ENCODE peak calls at places on chromosomes 12 and 14, in five cellular contexts. One of them, this sample, is unnamed.

GRCh38 chr12:56129210-56129691 is 1.2 kb downstream of the ESYT1 start:
- DNase-seq in WTC11: peak
- DNase-seq in HepG2: no peak
- DNase-seq in K562: peak
- DNase-seq in GM12878: no peak
- DNase-seq in this sample: no peak

GRCh38 chr12:106681210-106681609 is 93.3 kb upstream of the RIC8B start:
- DNase-seq in WTC11: no peak
- DNase-seq in HepG2: no peak
- DNase-seq in K562: no peak
- DNase-seq in GM12878: no peak
- DNase-seq in this sample: no peak

GRCh38 chr12:79934309-79935020 is 432 bp downstream of the PPP1R12A start:
- DNase-seq in WTC11: peak
- DNase-seq in HepG2: peak
- DNase-seq in K562: peak
- DNase-seq in GM12878: no peak
- DNase-seq in this sample: no peak

GRCh38 chr14:71243697-71244096 is 336.4 kb downstream of the PCNX1 start:
- DNase-seq in WTC11: no peak
- DNase-seq in HepG2: no peak
- DNase-seq in K562: no peak
- DNase-seq in GM12878: no peak
- DNase-seq in this sample: no peak

GRCh38 chr14:31414190-31414833 is 6.0 kb downstream of the HEATR5A start:
- DNase-seq in WTC11: no peak
- DNase-seq in HepG2: peak
- DNase-seq in K562: no peak
- DNase-seq in GM12878: no peak
- DNase-seq in this sample: no peak

GRCh38 chr14:75711134-75711795 is 50.2 kb downstream of the TTLL5 start:
- DNase-seq in WTC11: peak
- DNase-seq in HepG2: peak
- DNase-seq in K562: peak
- DNase-seq in GM12878: no peak
- DNase-seq in this sample: peak

GRCh38 chr12:91074068-91074819 is 16.4 kb upstream of the KERA start:
- DNase-seq in WTC11: no peak
- DNase-seq in HepG2: no peak
- DNase-seq in K562: no peak
- DNase-seq in GM12878: no peak
- DNase-seq in this sample: no peak

GRCh38 chr14:93173943-93174395 is 10.7 kb downstream of the MOAP1 start:
- DNase-seq in WTC11: no peak
- DNase-seq in HepG2: no peak
- DNase-seq in K562: peak
- DNase-seq in GM12878: no peak
- DNase-seq in this sample: no peak

GRCh38 chr12:12534134-12534866 is 28.4 kb downstream of the DUSP16 start:
- DNase-seq in WTC11: no peak
- DNase-seq in HepG2: peak
- DNase-seq in K562: no peak
- DNase-seq in GM12878: no peak
- DNase-seq in this sample: no peak

GRCh38 chr12:109951751-109952150 is 44.4 kb downstream of the GIT2 start:
- DNase-seq in WTC11: no peak
- DNase-seq in HepG2: no peak
- DNase-seq in K562: no peak
- DNase-seq in GM12878: no peak
- DNase-seq in this sample: peak

GRCh38 chr12:26100966-26101744 is 23.7 kb downstream of the BHLHE41 start:
- DNase-seq in WTC11: no peak
- DNase-seq in HepG2: no peak
- DNase-seq in K562: no peak
- DNase-seq in GM12878: no peak
- DNase-seq in this sample: no peak

GRCh38 chr12:47868552-47869031 is 36.2 kb downstream of the VDR start:
- DNase-seq in WTC11: no peak
- DNase-seq in HepG2: no peak
- DNase-seq in K562: no peak
- DNase-seq in GM12878: peak
- DNase-seq in this sample: no peak

GRCh38 chr14:100828448-100828834 is 2.5 kb downstream of the MEG3 start:
- DNase-seq in WTC11: no peak
- DNase-seq in HepG2: no peak
- DNase-seq in K562: no peak
- DNase-seq in GM12878: no peak
- DNase-seq in this sample: no peak

GRCh38 chr14:72177246-72177645 is 245.0 kb downstream of the RGS6 start:
- DNase-seq in WTC11: no peak
- DNase-seq in HepG2: no peak
- DNase-seq in K562: no peak
- DNase-seq in GM12878: no peak
- DNase-seq in this sample: no peak

GRCh38 chr12:2054091-2055018 is 1.6 kb downstream of the CACNA1C start:
- DNase-seq in WTC11: no peak
- DNase-seq in HepG2: no peak
- DNase-seq in K562: no peak
- DNase-seq in GM12878: no peak
- DNase-seq in this sample: no peak

GRCh38 chr12:34107781-34108404 is 85.6 kb downstream of the ALG10 start:
- DNase-seq in WTC11: no peak
- DNase-seq in HepG2: no peak
- DNase-seq in K562: no peak
- DNase-seq in GM12878: no peak
- DNase-seq in this sample: no peak

GRCh38 chr14:49876563-49877127 is 16.2 kb upstream of the ARF6 start:
- DNase-seq in WTC11: no peak
- DNase-seq in HepG2: no peak
- DNase-seq in K562: no peak
- DNase-seq in GM12878: no peak
- DNase-seq in this sample: no peak

GRCh38 chr12:49511410-49511809 is 27.4 kb upstream of the KCNH3 start:
- DNase-seq in WTC11: no peak
- DNase-seq in HepG2: peak
- DNase-seq in K562: no peak
- DNase-seq in GM12878: no peak
- DNase-seq in this sample: no peak

GRCh38 chr12:103505371-103506236 is 9.8 kb upstream of the C12orf42 start:
- DNase-seq in WTC11: no peak
- DNase-seq in HepG2: no peak
- DNase-seq in K562: no peak
- DNase-seq in GM12878: peak
- DNase-seq in this sample: no peak

GRCh38 chr12:100186071-100186470 is 14.5 kb upstream of the ACTR6 start:
- DNase-seq in WTC11: no peak
- DNase-seq in HepG2: no peak
- DNase-seq in K562: no peak
- DNase-seq in GM12878: no peak
- DNase-seq in this sample: no peak

GRCh38 chr12:49776413-49776812 is 35.1 kb downstream of the TMBIM6 start:
- DNase-seq in WTC11: peak
- DNase-seq in HepG2: peak
- DNase-seq in K562: peak
- DNase-seq in GM12878: no peak
- DNase-seq in this sample: peak

GRCh38 chr14:33617154-33617553 is 333.7 kb downstream of the EGLN3 start:
- DNase-seq in WTC11: no peak
- DNase-seq in HepG2: no peak
- DNase-seq in K562: no peak
- DNase-seq in GM12878: no peak
- DNase-seq in this sample: no peak

GRCh38 chr12:57852195-57852594 is 5.7 kb upstream of the CTDSP2 start:
- DNase-seq in WTC11: no peak
- DNase-seq in HepG2: no peak
- DNase-seq in K562: no peak
- DNase-seq in GM12878: no peak
- DNase-seq in this sample: no peak

GRCh38 chr12:129887047-129887568 is 16.7 kb downstream of the TMEM132D start:
- DNase-seq in WTC11: no peak
- DNase-seq in HepG2: no peak
- DNase-seq in K562: no peak
- DNase-seq in GM12878: no peak
- DNase-seq in this sample: no peak

GRCh38 chr14:91349481-91350074 is 68.0 kb downstream of the CCDC88C start:
- DNase-seq in WTC11: no peak
- DNase-seq in HepG2: no peak
- DNase-seq in K562: no peak
- DNase-seq in GM12878: peak
- DNase-seq in this sample: no peak

GRCh38 chr12:27015730-27016076 is 1.5 kb upstream of the TM7SF3 start:
- DNase-seq in WTC11: no peak
- DNase-seq in HepG2: no peak
- DNase-seq in K562: peak
- DNase-seq in GM12878: no peak
- DNase-seq in this sample: peak

GRCh38 chr12:108333898-108334699 is 5.0 kb downstream of the CMKLR1 start:
- DNase-seq in WTC11: no peak
- DNase-seq in HepG2: no peak
- DNase-seq in K562: no peak
- DNase-seq in GM12878: peak
- DNase-seq in this sample: no peak

GRCh38 chr12:77190022-77190421 is 124.7 kb upstream of the E2F7 start:
- DNase-seq in WTC11: no peak
- DNase-seq in HepG2: no peak
- DNase-seq in K562: no peak
- DNase-seq in GM12878: no peak
- DNase-seq in this sample: no peak

DNA sequence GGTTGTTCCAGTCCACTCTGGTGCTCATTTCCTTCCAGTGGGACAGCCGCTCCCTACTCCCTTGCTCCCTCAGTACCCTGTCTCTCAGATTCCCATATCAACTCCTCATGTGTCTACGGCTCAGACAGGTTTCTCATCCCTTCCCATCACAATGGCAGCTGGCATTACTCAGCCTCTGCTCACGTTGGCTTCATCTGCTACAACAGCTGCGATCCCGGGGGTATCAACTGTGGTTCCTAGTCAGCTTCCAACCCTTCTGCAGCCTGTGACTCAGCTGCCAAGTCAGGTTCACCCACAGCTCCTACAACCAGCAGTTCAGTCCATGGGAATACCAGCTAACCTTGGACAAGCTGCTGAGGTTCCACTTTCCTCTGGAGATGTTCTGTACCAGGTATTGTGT is 69.9 kb downstream of the RAD52 start:
- DNase-seq in WTC11: no peak
- DNase-seq in HepG2: no peak
- DNase-seq in K562: no peak
- DNase-seq in GM12878: no peak
- DNase-seq in this sample: no peak
- TF ChIP-seq ATF3 in WTC11: no peak
- TF ChIP-seq ATF3 in HepG2: no peak
- TF ChIP-seq ATF3 in K562: no peak
- TF ChIP-seq ATF3 in GM12878: no peak
- TF ChIP-seq ATF3 in this sample: no peak

GRCh38 chr14:74545386-74545785 is 51.8 kb downstream of the ISCA2 start:
- DNase-seq in WTC11: no peak
- DNase-seq in HepG2: no peak
- DNase-seq in K562: no peak
- DNase-seq in GM12878: no peak
- DNase-seq in this sample: no peak
- TF ChIP-seq ATF3 in WTC11: no peak
- TF ChIP-seq ATF3 in HepG2: no peak
- TF ChIP-seq ATF3 in K562: no peak
- TF ChIP-seq ATF3 in GM12878: no peak
- TF ChIP-seq ATF3 in this sample: no peak

GRCh38 chr14:96086032-96086431 is 46.9 kb downstream of the C14orf132 start:
- DNase-seq in WTC11: no peak
- DNase-seq in HepG2: no peak
- DNase-seq in K562: no peak
- DNase-seq in GM12878: no peak
- DNase-seq in this sample: no peak
- TF ChIP-seq ATF3 in WTC11: no peak
- TF ChIP-seq ATF3 in HepG2: no peak
- TF ChIP-seq ATF3 in K562: no peak
- TF ChIP-seq ATF3 in GM12878: no peak
- TF ChIP-seq ATF3 in this sample: no peak

GRCh38 chr12:89858718-89859117 is 150.1 kb upstream of the ATP2B1 start:
- DNase-seq in WTC11: no peak
- DNase-seq in HepG2: no peak
- DNase-seq in K562: no peak
- DNase-seq in GM12878: no peak
- DNase-seq in this sample: no peak

GRCh38 chr12:89861086-89861485 is 152.4 kb upstream of the ATP2B1 start:
- DNase-seq in WTC11: no peak
- DNase-seq in HepG2: no peak
- DNase-seq in K562: no peak
- DNase-seq in GM12878: no peak
- DNase-seq in this sample: no peak

GRCh38 chr12:89857652-89858274 is 149.1 kb upstream of the ATP2B1 start:
- DNase-seq in WTC11: no peak
- DNase-seq in HepG2: no peak
- DNase-seq in K562: no peak
- DNase-seq in GM12878: no peak
- DNase-seq in this sample: no peak

GRCh38 chr12:89859513-89860220 is 151.0 kb upstream of the ATP2B1 start:
- DNase-seq in WTC11: no peak
- DNase-seq in HepG2: no peak
- DNase-seq in K562: no peak
- DNase-seq in GM12878: no peak
- DNase-seq in this sample: no peak

GRCh38 chr12:89856431-89856830 is 147.8 kb upstream of the ATP2B1 start:
- DNase-seq in WTC11: no peak
- DNase-seq in HepG2: no peak
- DNase-seq in K562: no peak
- DNase-seq in GM12878: peak
- DNase-seq in this sample: no peak
- TF ChIP-seq ATF3 in WTC11: no peak
- TF ChIP-seq ATF3 in HepG2: no peak
- TF ChIP-seq ATF3 in K562: peak
- TF ChIP-seq ATF3 in GM12878: no peak
- TF ChIP-seq ATF3 in this sample: no peak

DNA sequence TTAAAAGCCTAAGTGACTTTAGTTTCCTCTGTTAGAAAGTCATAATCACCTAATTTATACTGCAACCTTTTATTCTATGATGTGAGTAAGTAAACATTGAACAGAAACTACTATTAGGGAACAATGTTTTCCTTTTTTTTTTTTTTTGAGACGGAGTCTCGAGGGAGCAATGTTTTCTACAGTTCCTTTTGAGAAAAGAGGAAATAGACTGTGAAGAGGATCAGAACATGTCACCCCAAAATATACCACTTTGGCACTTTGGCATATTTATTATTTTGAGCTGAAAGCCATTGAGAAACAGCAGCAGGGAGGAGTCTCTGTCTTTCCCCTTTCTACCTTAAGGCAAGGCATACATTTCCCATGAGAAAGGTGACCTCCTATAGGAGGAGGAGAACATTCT is 162.7 kb upstream of the CNOT2 start:
- DNase-seq in WTC11: no peak
- DNase-seq in HepG2: no peak
- DNase-seq in K562: no peak
- DNase-seq in GM12878: no peak
- DNase-seq in this sample: no peak
- TF ChIP-seq ATF3 in WTC11: no peak
- TF ChIP-seq ATF3 in HepG2: no peak
- TF ChIP-seq ATF3 in K562: no peak
- TF ChIP-seq ATF3 in GM12878: no peak
- TF ChIP-seq ATF3 in this sample: no peak

GRCh38 chr12:122963928-122964240 is 2.4 kb downstream of the ABCB9 start:
- DNase-seq in WTC11: no peak
- DNase-seq in HepG2: no peak
- DNase-seq in K562: no peak
- DNase-seq in GM12878: no peak
- DNase-seq in this sample: no peak
- TF ChIP-seq ATF3 in WTC11: no peak
- TF ChIP-seq ATF3 in HepG2: no peak
- TF ChIP-seq ATF3 in K562: no peak
- TF ChIP-seq ATF3 in GM12878: no peak
- TF ChIP-seq ATF3 in this sample: no peak